ENCODE peak calls at places on chromosomes 6 and 20, in eight cellular contexts. Z, J, P, I, F, H, X and N are unnamed samples. For H3K27me3 and H3K4me1, the result is how much of the 10 kb centered on the place peaks cover.

GRCh38 chr6:110581682-110582081 is 105.3 kb upstream of the SLC22A16 start:
- DNase-seq in J (no peak), H (no peak), P (no peak), Z (no peak), I (no peak), X (no peak), F (no peak), N (no peak)

GRCh38 chr6:112701201-112701600 is 354.1 kb downstream of the RFPL4B start:
- DNase-seq in X (peak), F (peak), Z (peak), P (no peak), H (peak), J (peak), I (no peak), N (no peak)

GRCh38 chr6:118785601-118786000 is 108.4 kb upstream of the ASF1A start:
- DNase-seq in Z (no peak), J (no peak), H (no peak), F (no peak), X (no peak), I (no peak), P (no peak), N (no peak)

GRCh38 chr20:32112862-32113261 is 3.3 kb downstream of the TM9SF4 start:
- DNase-seq in X (no peak), H (no peak), I (no peak), Z (no peak), P (no peak), F (peak), J (no peak), N (peak)

GRCh38 chr20:46715292-46715756 is 5.9 kb downstream of the SLC2A10 start:
- DNase-seq in Z (peak), J (no peak), X (peak), F (no peak), P (no peak), I (no peak), H (peak), N (no peak)

GRCh38 chr20:48721324-48722001 is 106.3 kb downstream of the PREX1 start:
- DNase-seq in Z (no peak), P (no peak), H (no peak), I (no peak), J (no peak), X (no peak), F (no peak), N (no peak)

GRCh38 chr6:31629014-31629413 is 8.5 kb downstream of the PRRC2A start:
- DNase-seq in Z (no peak), X (no peak), I (no peak), H (no peak), P (no peak), F (no peak), J (no peak), N (no peak)

GRCh38 chr6:53496797-53497196 is 48.1 kb downstream of the GCLC start:
- DNase-seq in P (no peak), H (no peak), F (no peak), Z (peak), J (no peak), X (peak), I (no peak), N (no peak)

GRCh38 chr20:35329435-35330139 is 37.4 kb upstream of the FAM83C start:
- DNase-seq in F (no peak), I (no peak), Z (peak), J (peak), H (no peak), P (no peak), X (no peak), N (no peak)

GRCh38 chr6:27825025-27825823 is 87.0 kb downstream of the OR2B2 start:
- DNase-seq in H (no peak), Z (no peak), X (peak), J (no peak), I (no peak), F (no peak), P (no peak), N (no peak)

GRCh38 chr6:4790158-4790899 is 14.1 kb downstream of the CDYL start:
- DNase-seq in H (no peak), F (no peak), I (no peak), J (no peak), P (no peak), Z (no peak), X (no peak), N (no peak)

GRCh38 chr20:10179574-10180298 is 38.9 kb upstream of the SNAP25 start:
- DNase-seq in I (no peak), J (peak), H (no peak), X (no peak), Z (peak), F (no peak), P (no peak), N (no peak)

GRCh38 chr20:61125536-61126180 is 126.4 kb upstream of the CDH4 start:
- DNase-seq in F (no peak), Z (no peak), X (no peak), J (no peak), I (no peak), H (no peak), P (no peak), N (no peak)

GRCh38 chr6:160767019-160767646 is 65.1 kb downstream of the PLG start:
- DNase-seq in J (peak), Z (no peak), I (peak), H (peak), X (peak), F (peak), P (no peak), N (peak)

GRCh38 chr6:91751496-91751895 is 1164.6 kb upstream of the MAP3K7 start:
- DNase-seq in P (no peak), Z (no peak), I (no peak), F (no peak), H (no peak), J (no peak), X (no peak), N (no peak)

GRCh38 chr6:33431880-33432541 is 12.1 kb downstream of the SYNGAP1 start:
- DNase-seq in Z (no peak), X (no peak), H (no peak), I (no peak), F (no peak), J (no peak), P (no peak), N (no peak)

GRCh38 chr6:101011165-101011564 is 130.0 kb upstream of the ASCC3 start:
- DNase-seq in H (no peak), P (no peak), X (no peak), I (no peak), F (no peak), Z (no peak), J (no peak), N (no peak)

GRCh38 chr20:53103124-53103523 is 131.0 kb downstream of the TSHZ2 start:
- DNase-seq in P (no peak), F (no peak), Z (no peak), J (no peak), H (no peak), I (no peak), X (no peak), N (no peak)

GRCh38 chr6:38871745-38872568 is 156.8 kb downstream of the DNAH8 start:
- DNase-seq in X (peak), I (peak), H (no peak), J (peak), F (peak), P (peak), Z (peak), N (no peak)

GRCh38 chr6:84645563-84646266 is 118.7 kb downstream of the TBX18 start:
- DNase-seq in Z (peak), P (no peak), J (peak), H (no peak), X (peak), I (no peak), F (no peak), N (no peak)

DNA sequence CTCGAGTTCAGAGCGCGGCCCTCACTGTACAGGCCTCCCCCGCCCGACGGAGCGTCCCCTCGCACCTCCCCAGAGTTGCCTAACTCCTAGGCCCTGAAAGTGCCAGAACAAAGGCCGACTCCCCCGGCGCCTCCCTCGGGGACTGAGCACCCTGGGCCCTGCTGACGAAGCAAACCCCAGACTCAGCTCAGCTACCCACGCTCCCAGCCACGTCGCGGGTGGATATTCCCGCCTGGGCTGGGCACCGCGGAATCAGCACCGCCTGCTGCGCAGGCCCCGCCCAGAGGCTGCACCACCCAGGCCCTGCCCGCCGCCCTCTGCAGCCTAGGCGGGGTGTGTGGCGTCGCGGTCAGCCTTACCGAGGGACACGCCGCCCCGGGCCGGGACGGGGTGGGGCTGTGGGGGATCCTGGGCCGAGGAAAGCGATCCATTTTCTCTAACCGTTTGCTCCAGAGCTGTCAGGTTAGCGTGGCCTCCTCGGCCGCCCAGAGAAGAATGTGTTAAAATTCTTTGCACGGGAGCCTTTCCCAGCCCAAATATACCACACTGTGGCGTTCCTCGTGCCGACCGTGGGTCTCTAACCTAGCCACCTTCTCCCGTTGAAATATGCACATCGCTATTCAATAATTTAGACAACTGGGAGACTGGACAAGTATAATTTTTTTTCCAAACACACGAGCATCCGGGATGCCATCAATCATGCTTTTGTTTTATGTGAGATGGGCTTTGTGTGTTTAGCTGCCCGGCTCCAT is 31.4 kb downstream of the TFAP2A start:
- DNase-seq in Z (no peak), F (no peak), H (no peak), I (no peak), X (peak), P (no peak), J (no peak), N (no peak)
- H3K27me3 ChIP-seq in Z (half or more), F (half or more), H (under half), I (half or more), X (half or more), P (half or more), J (half or more), N (under half)

GRCh38 chr6:52304917-52305316 is 20.4 kb upstream of the MCM3 start:
- DNase-seq in I (no peak), H (no peak), Z (peak), J (no peak), X (no peak), F (no peak), P (no peak), N (no peak)

GRCh38 chr6:52303178-52303577 is 18.6 kb upstream of the MCM3 start:
- DNase-seq in X (no peak), F (no peak), P (no peak), I (no peak), J (no peak), H (no peak), Z (no peak), N (no peak)

GRCh38 chr6:52305948-52306767 is 21.6 kb upstream of the MCM3 start:
- DNase-seq in J (no peak), P (no peak), F (no peak), H (no peak), X (no peak), I (no peak), Z (no peak), N (no peak)

GRCh38 chr6:52306972-52307849 is 22.7 kb upstream of the MCM3 start:
- DNase-seq in P (no peak), Z (no peak), I (no peak), J (no peak), F (no peak), X (no peak), H (no peak), N (no peak)

DNA sequence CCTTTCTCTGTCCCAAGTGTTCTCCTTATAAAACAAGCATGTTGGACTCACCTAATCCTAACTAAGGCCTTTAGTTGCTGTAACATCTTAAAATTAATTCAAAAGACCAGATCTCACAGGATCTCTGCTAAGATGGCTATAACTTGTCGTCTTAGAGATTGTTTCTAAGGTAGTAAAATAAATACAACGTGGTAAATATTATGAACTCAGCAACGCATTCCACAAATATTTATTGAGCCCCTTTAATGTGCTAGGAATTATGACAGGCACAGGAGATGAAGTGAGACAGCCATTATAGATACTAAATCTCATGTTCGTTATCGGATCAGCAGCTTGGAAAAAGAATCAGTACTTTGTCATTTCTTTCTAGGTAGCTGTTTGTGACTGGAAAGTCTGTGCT is 20.8 kb upstream of the MCM3 start:
- DNase-seq in Z (no peak), X (no peak), J (no peak), P (no peak), I (no peak), H (no peak), F (no peak), N (no peak)
- H3K4me1 ChIP-seq in Z (under half), X (under half), J (under half), P (half or more), I (half or more), H (under half), F (under half), N (under half)

GRCh38 chr6:151876122-151876521 is 68.6 kb downstream of the ESR1 start:
- DNase-seq in Z (no peak), F (no peak), J (no peak), X (no peak), H (no peak), P (no peak), I (no peak), N (no peak)

GRCh38 chr6:151881231-151881630 is 73.7 kb downstream of the ESR1 start:
- DNase-seq in H (no peak), X (no peak), J (no peak), I (no peak), P (no peak), Z (no peak), F (no peak), N (no peak)

GRCh38 chr6:151882206-151882605 is 74.7 kb downstream of the ESR1 start:
- DNase-seq in Z (no peak), H (no peak), J (no peak), F (no peak), I (no peak), P (no peak), X (no peak), N (no peak)

GRCh38 chr6:151877458-151877857 is 70.0 kb downstream of the ESR1 start:
- DNase-seq in P (no peak), J (no peak), H (no peak), I (no peak), Z (no peak), F (no peak), X (no peak), N (no peak)
- H3K27me3 ChIP-seq in P (under half), J (under half), H (under half), I (under half), Z (under half), F (under half), X (under half), N (under half)

DNA sequence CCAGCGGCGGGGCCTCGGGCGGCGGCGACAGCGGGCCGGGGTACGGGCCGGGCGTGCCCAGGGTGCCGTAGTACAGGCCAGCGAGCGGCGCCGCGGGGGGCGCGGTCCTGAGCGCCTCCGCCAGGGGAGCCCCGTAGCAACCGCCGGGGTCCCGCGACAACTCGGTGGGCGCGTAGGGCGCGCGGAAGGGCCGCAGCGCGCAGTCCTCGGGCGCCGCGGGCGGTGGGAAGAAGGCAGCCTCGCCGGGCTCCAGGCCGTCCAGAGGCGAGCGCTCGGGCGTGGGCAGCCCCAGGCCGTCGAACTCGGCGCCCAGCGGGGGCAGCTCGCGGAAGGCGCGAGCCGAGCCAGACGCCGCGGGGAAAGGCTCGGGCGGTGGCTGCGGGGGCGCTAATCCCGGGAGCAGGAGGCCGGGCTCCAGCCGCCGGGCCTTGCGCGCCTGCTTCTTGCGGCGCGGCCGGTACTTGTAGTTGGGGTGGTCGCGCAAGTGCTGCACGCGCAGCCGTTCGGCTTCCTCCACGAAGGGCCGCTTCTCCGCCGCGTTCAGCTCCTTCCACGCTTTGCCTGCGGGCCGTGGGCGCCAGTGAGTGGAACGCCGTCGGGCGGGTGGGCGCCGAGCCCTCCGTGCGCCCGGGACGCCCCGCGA is 916 bp downstream of the SOX18 start:
- DNase-seq in X (no peak), P (no peak), H (no peak), I (no peak), Z (no peak), J (peak), F (no peak), N (no peak)
- H3K4me1 ChIP-seq in X (under half), P (under half), H (under half), I (under half), Z (under half), J (under half), F (under half), N (under half)

GRCh38 chr20:56631318-56631989 is 2.3 kb downstream of the TFAP2C start:
- DNase-seq in J (no peak), P (no peak), F (no peak), H (no peak), Z (no peak), I (no peak), X (peak), N (no peak)

GRCh38 chr20:56630086-56630493 is 984 bp downstream of the TFAP2C start:
- DNase-seq in X (peak), P (no peak), F (no peak), I (no peak), J (peak), Z (no peak), H (no peak), N (no peak)

GRCh38 chr20:56631990-56632327 is 2.9 kb downstream of the TFAP2C start:
- DNase-seq in Z (no peak), H (no peak), I (no peak), X (peak), P (no peak), F (no peak), J (no peak), N (no peak)

GRCh38 chr20:56629464-56630085 is 469 bp downstream of the TFAP2C start:
- DNase-seq in F (no peak), P (no peak), Z (no peak), J (no peak), X (peak), H (no peak), I (no peak), N (no peak)

DNA sequence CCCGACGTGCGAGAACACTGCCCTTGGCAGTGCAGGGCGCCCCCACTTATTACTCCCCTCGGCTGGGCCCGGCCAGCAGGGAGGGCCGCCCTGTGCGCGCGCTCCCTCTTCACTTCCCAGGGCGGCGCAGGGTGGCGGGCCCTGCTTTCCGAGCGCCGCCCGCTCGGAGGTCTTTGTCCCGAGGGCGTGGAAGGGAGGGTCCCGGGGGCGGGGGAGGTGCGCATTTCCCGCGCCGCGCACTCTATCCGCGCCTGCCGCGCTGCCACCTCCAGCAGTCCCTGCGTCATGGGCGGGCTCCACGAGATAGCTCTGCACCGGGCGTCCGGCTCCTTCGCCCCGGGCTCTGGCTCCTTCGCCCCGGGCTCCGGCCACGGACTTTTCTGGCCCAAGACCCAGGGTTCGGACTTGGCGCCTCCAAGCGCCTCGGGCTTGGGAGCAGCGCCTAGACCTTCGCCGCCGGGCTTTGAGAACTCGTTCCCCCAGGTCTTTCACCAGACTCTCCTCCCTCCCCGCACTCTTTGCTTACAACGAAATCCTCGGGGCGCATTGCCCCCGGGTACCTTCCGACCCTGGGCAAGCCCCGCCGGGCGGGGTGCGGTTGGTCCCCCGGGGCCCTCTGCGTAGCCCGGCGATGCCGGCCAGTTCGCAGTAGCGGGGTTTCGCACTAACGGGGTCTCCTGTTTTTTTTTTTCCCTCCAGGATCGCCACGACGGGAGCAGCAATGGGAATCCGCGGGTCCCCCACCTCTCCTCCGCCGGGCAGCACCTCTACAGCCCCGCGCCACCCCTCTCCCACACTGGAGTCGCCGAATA is 1.6 kb downstream of the TFAP2C start:
- DNase-seq in H (no peak), J (no peak), I (no peak), Z (no peak), X (peak), P (no peak), F (no peak), N (no peak)
- H3K27me3 ChIP-seq in H (under half), J (half or more), I (under half), Z (half or more), X (half or more), P (under half), F (half or more), N (under half)

GRCh38 chr6:163457637-163458561 is 43.4 kb downstream of the QKI start:
- DNase-seq in F (peak), I (no peak), Z (peak), H (no peak), P (no peak), J (no peak), X (peak), N (no peak)
- H3K4me1 ChIP-seq in F (half or more), I (under half), Z (under half), H (under half), P (under half), J (under half), X (half or more), N (under half)

GRCh38 chr20:63014710-63015109 is 7.9 kb upstream of the BHLHE23 start:
- DNase-seq in F (no peak), Z (no peak), X (no peak), I (no peak), P (no peak), J (no peak), H (no peak), N (no peak)
- H3K27me3 ChIP-seq in F (half or more), Z (half or more), X (half or more), I (under half), P (under half), J (half or more), H (under half), N (under half)

GRCh38 chr6:16136536-16137450 is 7.9 kb downstream of the MYLIP start:
- DNase-seq in I (peak), Z (peak), F (peak), H (no peak), X (peak), P (peak), J (no peak), N (no peak)

GRCh38 chr6:16140607-16141006 is 11.7 kb downstream of the MYLIP start:
- DNase-seq in J (no peak), I (no peak), H (no peak), F (no peak), Z (no peak), X (no peak), P (no peak), N (no peak)

GRCh38 chr6:16137451-16137801 is 8.5 kb downstream of the MYLIP start:
- DNase-seq in P (no peak), H (no peak), F (no peak), I (no peak), X (no peak), J (no peak), Z (no peak), N (no peak)

GRCh38 chr6:16141514-16141913 is 12.6 kb downstream of the MYLIP start:
- DNase-seq in P (no peak), Z (no peak), X (no peak), J (no peak), I (no peak), H (no peak), F (no peak), N (no peak)

GRCh38 chr6:16139541-16139940 is 10.7 kb downstream of the MYLIP start:
- DNase-seq in Z (no peak), I (no peak), H (no peak), J (no peak), X (no peak), P (no peak), F (no peak), N (no peak)
- H3K4me1 ChIP-seq in Z (under half), I (under half), H (under half), J (under half), X (under half), P (under half), F (under half), N (under half)

GRCh38 chr20:44714701-44715494 is at the start of gene CCN5:
- DNase-seq in I (no peak), F (peak), H (peak), Z (peak), X (peak), J (peak), P (no peak), N (peak)
- H3K27me3 ChIP-seq in I (under half), F (under half), H (under half), Z (under half), X (under half), J (under half), P (under half), N (under half)

GRCh38 chr6:19839237-19839546 is 2.0 kb downstream of the ID4 start:
- DNase-seq in H (no peak), X (no peak), F (no peak), I (no peak), Z (peak), J (no peak), P (no peak), N (no peak)
- H3K4me1 ChIP-seq in H (under half), X (under half), F (under half), I (under half), Z (under half), J (under half), P (under half), N (under half)